ENCODE peak calls at places on chromosomes 16 and 17, in five cellular contexts. L is colonic mucosa; C is iPS DF 6.9; E is CD8-positive, alpha-beta memory T cell; H is mammary epithelial cell. X is an unnamed sample.

GRCh38 chr16:70788668-70789161 is 12.2 kb downstream of the VAC14 start:
- DNase-seq in L (no peak), C (no peak), H (no peak), E (no peak), X (no peak)

GRCh38 chr17:82103588-82104451 is 5.8 kb upstream of the FASN start:
- DNase-seq in E (no peak), H (no peak), C (no peak), L (peak), X (no peak)

GRCh38 chr17:40953876-40954275 is 12.9 kb downstream of the KRT39 start:
- DNase-seq in H (peak), E (no peak), C (no peak), L (no peak), X (no peak)

GRCh38 chr17:78991017-78991783 is 11.5 kb upstream of the LGALS3BP start:
- DNase-seq in L (no peak), C (no peak), E (no peak), H (no peak), X (no peak)

GRCh38 chr17:56777859-56778258 is 55.9 kb downstream of the C17orf67 start:
- DNase-seq in H (no peak), L (no peak), E (no peak), C (no peak), X (no peak)

GRCh38 chr16:86862596-86862995 is 284.2 kb downstream of the FOXL1 start:
- DNase-seq in C (no peak), E (no peak), H (no peak), L (no peak), X (no peak)

GRCh38 chr17:36123431-36123830 is 19.8 kb downstream of the CCL4 start:
- DNase-seq in L (no peak), C (no peak), E (no peak), H (no peak), X (no peak)

GRCh38 chr16:266258-267164 is 9.2 kb downstream of the RGS11 start:
- DNase-seq in H (no peak), C (no peak), E (no peak), L (no peak), X (no peak)

GRCh38 chr17:67617304-67617899 is 100.3 kb upstream of the NOL11 start:
- DNase-seq in H (no peak), E (no peak), C (no peak), L (no peak), X (no peak)

GRCh38 chr17:12070561-12070960 is 49.9 kb downstream of the MAP2K4 start:
- DNase-seq in E (no peak), L (no peak), H (peak), C (no peak), X (no peak)

GRCh38 chr17:8706431-8706830 is 38.2 kb downstream of the CCDC42 start:
- DNase-seq in L (no peak), E (no peak), C (no peak), H (no peak), X (no peak)

GRCh38 chr17:17179371-17179827 is 26.7 kb downstream of the PLD6 start:
- DNase-seq in E (no peak), C (no peak), L (no peak), H (peak), X (no peak)
- H3K27ac ChIP-seq in E (peak), C (no peak), L (no peak), H (no peak), X (no peak)

DNA sequence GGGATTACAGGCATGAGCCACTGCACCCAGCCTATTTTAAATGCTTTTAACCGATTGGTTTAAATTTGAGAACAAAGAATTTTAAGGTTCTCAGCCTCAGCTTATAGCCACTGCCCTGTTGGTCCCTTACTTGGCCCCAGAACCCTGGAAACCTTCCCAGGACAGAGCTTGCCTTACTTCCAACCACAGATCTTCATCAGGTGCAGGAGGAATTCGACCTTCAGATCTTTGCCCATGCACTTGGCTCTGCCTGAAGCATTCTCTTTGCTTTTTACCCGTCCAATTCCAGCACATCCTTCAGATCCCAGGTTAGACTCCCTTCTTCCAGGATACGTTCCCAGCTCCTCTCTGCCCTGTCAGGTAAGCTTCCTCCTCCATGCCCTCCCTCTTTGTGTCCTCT is 27.7 kb downstream of the CHD9 start:
- DNase-seq in H (no peak), E (no peak), L (no peak), C (no peak), X (no peak)
- H3K27ac ChIP-seq in H (no peak), E (no peak), L (no peak), C (no peak), X (peak)

GRCh38 chr17:39652635-39653315 is 12.4 kb upstream of the TCAP start:
- DNase-seq in E (no peak), H (no peak), L (no peak), C (no peak), X (no peak)
- H3K27ac ChIP-seq in E (no peak), H (no peak), L (peak), C (no peak), X (no peak)

GRCh38 chr16:8683640-8684039 is 9.2 kb downstream of the ABAT start:
- DNase-seq in L (no peak), E (no peak), H (no peak), C (no peak), X (no peak)

GRCh38 chr16:8685617-8686016 is 11.2 kb downstream of the ABAT start:
- DNase-seq in L (no peak), H (no peak), E (no peak), C (no peak), X (no peak)

GRCh38 chr16:8686031-8686621 is 11.7 kb downstream of the ABAT start:
- DNase-seq in H (no peak), E (no peak), C (no peak), L (peak), X (no peak)

GRCh38 chr16:8689686-8690085 is 15.3 kb downstream of the ABAT start:
- DNase-seq in L (no peak), C (no peak), H (no peak), E (no peak), X (no peak)

DNA sequence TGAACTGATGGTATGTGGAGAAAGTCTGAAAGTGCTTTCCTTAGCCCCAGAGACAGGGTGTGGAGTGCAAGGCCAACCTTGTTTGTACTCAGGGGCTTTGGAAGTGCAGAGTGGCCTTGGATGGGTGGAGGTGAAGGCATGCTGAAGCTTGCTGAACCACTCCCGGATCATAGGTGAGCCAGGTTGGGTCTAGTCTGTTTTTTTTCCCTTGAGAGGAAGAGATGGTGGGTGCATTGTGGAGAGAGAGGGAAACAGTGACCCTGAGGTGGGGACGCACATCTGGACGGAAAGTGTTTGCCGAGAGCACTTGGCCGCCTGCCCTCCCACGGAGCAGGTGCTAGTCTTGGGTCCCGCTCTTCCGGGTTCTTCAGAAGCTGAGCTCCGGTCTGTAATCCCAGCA is 12.5 kb downstream of the ABAT start:
- DNase-seq in E (no peak), L (peak), H (no peak), C (no peak), X (no peak)
- H3K27ac ChIP-seq in E (no peak), L (no peak), H (no peak), C (no peak), X (no peak)

DNA sequence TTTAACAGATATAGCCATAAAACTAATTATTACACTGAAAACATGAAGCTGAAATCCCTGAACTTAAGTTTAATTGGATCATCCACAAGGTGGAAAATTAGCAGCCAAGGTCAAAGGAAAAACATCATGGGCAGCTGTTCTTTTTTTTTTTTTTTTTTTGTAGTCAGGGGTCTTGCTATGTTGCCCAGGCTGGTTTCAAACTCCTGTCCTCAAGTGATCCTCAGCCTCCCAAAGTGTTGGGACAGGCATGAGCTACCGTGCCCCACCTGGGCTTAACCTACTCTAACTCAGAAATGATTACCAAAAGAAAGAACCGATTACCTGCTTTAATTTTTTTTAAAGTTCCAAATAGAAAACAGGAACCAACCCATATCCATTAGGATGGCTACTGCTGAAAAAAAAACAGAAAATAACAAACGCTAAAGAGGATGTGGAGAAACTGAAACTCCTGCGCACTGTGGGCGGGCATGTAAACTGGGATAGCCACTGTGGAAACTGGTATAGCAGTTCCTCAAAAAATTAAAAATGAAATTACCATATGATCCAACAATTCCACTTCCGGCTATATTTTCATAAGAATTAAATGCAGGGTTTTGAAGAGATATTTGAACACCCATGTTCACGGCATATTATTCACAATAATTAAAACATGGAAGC is 8.6 kb downstream of the CMC2 start:
- DNase-seq in H (no peak), L (no peak), E (no peak), C (no peak), X (no peak)
- H3K27ac ChIP-seq in H (no peak), L (peak), E (peak), C (no peak), X (no peak)

GRCh38 chr17:64155751-64156544 is 26.0 kb upstream of the ERN1 start:
- DNase-seq in H (peak), E (no peak), C (no peak), L (peak), X (no peak)
- H3K27ac ChIP-seq in H (no peak), E (no peak), C (no peak), L (peak), X (peak)

X was measured in vagina.